ENCODE peak calls at places on chromosomes 12 and 14, in seven cellular contexts. One of them, this sample, is unnamed.

GRCh38 chr12:94954029-94954685 is 49.3 kb downstream of the NDUFA12 start:
- DNase-seq in ovary: no peak
- DNase-seq in fibroblast of lung: peak; percentile 67
- DNase-seq in testis: no peak
- DNase-seq in stomach: no peak
- DNase-seq in tibial artery: no peak
- DNase-seq in tibial nerve: no peak
- DNase-seq in this sample: no peak

GRCh38 chr12:43238281-43238680 is 313.7 kb downstream of the ADAMTS20 start:
- DNase-seq in ovary: no peak
- DNase-seq in fibroblast of lung: no peak
- DNase-seq in testis: no peak
- DNase-seq in stomach: no peak
- DNase-seq in tibial artery: no peak
- DNase-seq in tibial nerve: no peak
- DNase-seq in this sample: no peak

GRCh38 chr14:96103560-96104460 is 64.6 kb downstream of the C14orf132 start:
- DNase-seq in ovary: no peak
- DNase-seq in fibroblast of lung: no peak
- DNase-seq in testis: no peak
- DNase-seq in stomach: no peak
- DNase-seq in tibial artery: no peak
- DNase-seq in tibial nerve: no peak
- DNase-seq in this sample: no peak

GRCh38 chr14:103872492-103873113 is 25.2 kb upstream of the PPP1R13B start:
- DNase-seq in ovary: no peak
- DNase-seq in fibroblast of lung: no peak
- DNase-seq in testis: no peak
- DNase-seq in stomach: no peak
- DNase-seq in tibial artery: no peak
- DNase-seq in tibial nerve: no peak
- DNase-seq in this sample: no peak

GRCh38 chr12:57101892-57102695 is 9.1 kb downstream of the STAT6 start:
- DNase-seq in ovary: peak; percentile 19
- DNase-seq in fibroblast of lung: no peak
- DNase-seq in testis: no peak
- DNase-seq in stomach: peak; percentile 58
- DNase-seq in tibial artery: no peak
- DNase-seq in tibial nerve: no peak
- DNase-seq in this sample: no peak

GRCh38 chr12:56151672-56152131 is 685 bp upstream of the MYL6B start:
- DNase-seq in ovary: no peak
- DNase-seq in fibroblast of lung: no peak
- DNase-seq in testis: peak; percentile 74
- DNase-seq in stomach: peak; percentile 68
- DNase-seq in tibial artery: no peak
- DNase-seq in tibial nerve: no peak
- DNase-seq in this sample: no peak

GRCh38 chr12:100554608-100555077 is 18.8 kb upstream of the GAS2L3 start:
- DNase-seq in ovary: no peak
- DNase-seq in fibroblast of lung: peak; percentile 93
- DNase-seq in testis: no peak
- DNase-seq in stomach: no peak
- DNase-seq in tibial artery: no peak
- DNase-seq in tibial nerve: no peak
- DNase-seq in this sample: no peak

GRCh38 chr12:92927436-92928116 is 1.5 kb downstream of the EEA1 start:
- DNase-seq in ovary: no peak
- DNase-seq in fibroblast of lung: peak; percentile 69
- DNase-seq in testis: no peak
- DNase-seq in stomach: no peak
- DNase-seq in tibial artery: no peak
- DNase-seq in tibial nerve: no peak
- DNase-seq in this sample: no peak

GRCh38 chr12:103705098-103705497 is 118.0 kb downstream of the STAB2 start:
- DNase-seq in ovary: no peak
- DNase-seq in fibroblast of lung: no peak
- DNase-seq in testis: no peak
- DNase-seq in stomach: no peak
- DNase-seq in tibial artery: no peak
- DNase-seq in tibial nerve: no peak
- DNase-seq in this sample: no peak

GRCh38 chr14:24088095-24088494 is 6.0 kb upstream of the PCK2 start:
- DNase-seq in ovary: no peak
- DNase-seq in fibroblast of lung: no peak
- DNase-seq in testis: no peak
- DNase-seq in stomach: no peak
- DNase-seq in tibial artery: no peak
- DNase-seq in tibial nerve: no peak
- DNase-seq in this sample: no peak

GRCh38 chr14:69191340-69192111 is at the start of gene EXD2:
- DNase-seq in ovary: peak; percentile 86
- DNase-seq in fibroblast of lung: peak; percentile 84
- DNase-seq in testis: peak; percentile 94
- DNase-seq in stomach: peak; percentile 93
- DNase-seq in tibial artery: peak; percentile 91
- DNase-seq in tibial nerve: peak; percentile 75
- DNase-seq in this sample: peak; percentile 87

GRCh38 chr14:34693228-34693939 is 21.0 kb downstream of the CFL2 start:
- DNase-seq in ovary: peak; percentile 37
- DNase-seq in fibroblast of lung: no peak
- DNase-seq in testis: peak; percentile 54
- DNase-seq in stomach: peak; percentile 51
- DNase-seq in tibial artery: no peak
- DNase-seq in tibial nerve: no peak
- DNase-seq in this sample: no peak

GRCh38 chr14:78933948-78934524 is 763.9 kb downstream of the NRXN3 start:
- DNase-seq in ovary: no peak
- DNase-seq in fibroblast of lung: peak; percentile 50
- DNase-seq in testis: no peak
- DNase-seq in stomach: no peak
- DNase-seq in tibial artery: no peak
- DNase-seq in tibial nerve: no peak
- DNase-seq in this sample: no peak

GRCh38 chr12:111093428-111094142 is 173.2 kb upstream of the MYL2 start:
- DNase-seq in ovary: no peak
- DNase-seq in fibroblast of lung: no peak
- DNase-seq in testis: no peak
- DNase-seq in stomach: no peak
- DNase-seq in tibial artery: no peak
- DNase-seq in tibial nerve: no peak
- DNase-seq in this sample: no peak

DNA sequence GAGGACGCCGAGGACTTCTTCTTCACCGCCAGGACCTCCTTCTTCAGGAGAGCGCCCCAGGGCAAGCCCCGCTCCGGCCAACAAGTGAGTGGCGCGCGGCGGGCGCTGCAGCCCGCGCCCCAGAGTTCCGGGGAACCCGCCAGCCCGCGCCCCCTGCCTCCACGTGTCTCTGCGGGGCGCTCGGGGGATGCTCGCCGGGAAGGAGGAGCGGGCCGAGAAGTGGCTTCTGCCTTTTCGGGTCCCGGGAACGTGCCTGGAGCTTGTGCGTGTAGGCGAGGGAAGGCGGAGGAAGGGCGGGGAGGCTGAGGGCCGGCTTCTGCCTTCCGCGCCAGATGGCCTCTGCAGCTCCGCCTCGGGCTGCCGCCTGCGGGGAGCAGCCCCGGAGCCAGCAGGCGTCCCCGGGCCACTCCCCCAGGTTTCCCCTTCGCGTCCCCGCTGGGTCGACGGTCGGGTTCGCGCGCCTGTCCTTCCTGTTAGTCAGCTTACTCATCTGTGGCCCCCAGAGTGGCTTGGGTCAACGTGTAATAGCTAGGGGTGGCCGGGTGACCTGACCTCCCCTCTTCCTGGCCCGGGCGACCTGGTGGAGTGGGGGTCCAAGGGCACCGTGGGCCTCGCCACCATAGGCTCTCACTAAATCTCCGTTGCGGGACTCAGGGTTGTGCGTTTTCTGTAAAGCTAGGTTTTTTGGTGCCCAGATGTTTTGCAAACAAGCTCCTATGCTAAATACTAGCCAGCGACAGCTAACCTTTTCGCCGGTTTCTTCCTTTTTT is 550 bp downstream of the RASSF3 start:
- DNase-seq in ovary: peak; percentile 64
- DNase-seq in fibroblast of lung: peak; percentile 53
- DNase-seq in testis: peak; percentile 28
- DNase-seq in stomach: peak; percentile 69
- DNase-seq in tibial artery: peak; percentile 81
- DNase-seq in tibial nerve: no peak
- DNase-seq in this sample: peak; percentile 79
- TF ChIP-seq CTCF in ovary: no peak
- TF ChIP-seq CTCF in fibroblast of lung: no peak
- TF ChIP-seq CTCF in testis: no peak
- TF ChIP-seq CTCF in stomach: no peak
- TF ChIP-seq CTCF in tibial artery: no peak
- TF ChIP-seq CTCF in tibial nerve: no peak
- TF ChIP-seq CTCF in this sample: no peak

DNA sequence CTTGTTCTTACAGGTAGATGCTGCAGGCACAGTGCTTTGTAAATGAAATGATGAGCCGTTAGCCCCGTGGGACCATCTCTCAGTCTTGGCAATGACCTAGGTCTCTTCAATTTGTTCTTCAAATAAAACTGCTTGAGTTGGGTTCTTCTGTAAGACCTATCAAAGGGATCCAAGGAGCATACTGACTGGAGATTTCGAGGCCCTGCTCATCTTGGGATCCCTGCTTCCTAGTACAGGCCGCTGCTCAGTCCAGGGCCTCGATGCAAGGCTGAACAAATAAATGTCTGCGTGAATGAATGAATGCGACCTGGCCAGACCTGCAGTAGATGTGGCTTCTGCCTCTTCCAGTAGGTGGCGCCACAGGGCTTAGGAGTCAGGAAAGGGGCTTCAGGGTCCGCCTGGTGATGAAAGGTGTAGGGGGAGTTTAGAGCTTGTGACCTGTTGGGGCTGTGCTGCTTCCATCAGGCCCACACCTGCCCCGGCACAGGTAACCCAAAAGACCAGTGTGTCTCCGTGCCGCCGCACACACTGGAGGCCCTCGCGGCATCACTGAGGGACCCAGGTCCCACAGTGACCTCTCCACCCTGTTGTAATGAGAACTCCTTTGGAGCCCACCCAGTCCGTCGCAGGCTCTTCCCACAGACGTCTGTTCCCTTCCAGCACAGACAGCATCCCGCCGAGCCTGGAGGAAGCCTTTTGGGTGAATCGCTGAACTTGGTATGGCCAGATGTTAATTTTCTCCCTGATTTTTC is 4.4 kb downstream of the CACNA1C start:
- DNase-seq in ovary: peak; percentile 68
- DNase-seq in fibroblast of lung: peak; percentile 64
- DNase-seq in testis: peak; percentile 88
- DNase-seq in stomach: peak; percentile 60
- DNase-seq in tibial artery: peak; percentile 81
- DNase-seq in tibial nerve: peak; percentile 33
- DNase-seq in this sample: peak; percentile 69
- H3K4me3 ChIP-seq in ovary: no peak overlapping the region
- H3K4me3 ChIP-seq in fibroblast of lung: no peak overlapping the region
- H3K4me3 ChIP-seq in testis: no peak overlapping the region
- H3K4me3 ChIP-seq in stomach: peak overlapping the region; percentile 57
- H3K4me3 ChIP-seq in tibial artery: peak overlapping the region; percentile 95
- H3K4me3 ChIP-seq in tibial nerve: no peak overlapping the region
- H3K4me3 ChIP-seq in this sample: no peak overlapping the region

DNA sequence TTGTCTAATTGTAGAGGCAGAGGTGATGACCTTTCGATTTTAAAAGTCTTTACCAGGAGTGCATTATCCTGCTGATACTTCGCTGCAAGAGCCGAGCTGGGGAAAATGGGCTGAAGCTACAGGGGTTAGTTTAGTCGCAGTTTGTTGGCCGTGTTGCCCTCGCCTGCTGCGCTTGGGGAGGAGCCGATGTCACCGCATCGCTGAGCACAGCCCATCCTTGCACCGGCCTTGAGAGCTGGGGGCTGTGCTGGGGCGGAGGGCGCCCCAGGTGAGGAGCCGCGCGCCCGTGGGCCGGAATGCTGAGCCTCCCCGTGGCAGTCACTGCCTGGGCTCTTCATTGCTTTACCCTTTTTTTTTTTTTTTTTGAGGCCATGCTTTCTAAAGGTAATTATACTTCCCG is 50.0 kb downstream of the ADGRD1 start:
- DNase-seq in ovary: no peak
- DNase-seq in fibroblast of lung: no peak
- DNase-seq in testis: no peak
- DNase-seq in stomach: no peak
- DNase-seq in tibial artery: no peak
- DNase-seq in tibial nerve: no peak
- DNase-seq in this sample: no peak
- H3K9me3 ChIP-seq in ovary: no peaks in the 10 kb centered on the region
- H3K9me3 ChIP-seq in fibroblast of lung: no peaks in the 10 kb centered on the region
- H3K9me3 ChIP-seq in testis: no peaks in the 10 kb centered on the region
- H3K9me3 ChIP-seq in stomach: no peaks in the 10 kb centered on the region
- H3K9me3 ChIP-seq in tibial artery: no peaks in the 10 kb centered on the region
- H3K9me3 ChIP-seq in tibial nerve: no peaks in the 10 kb centered on the region
- H3K9me3 ChIP-seq in this sample: no peaks in the 10 kb centered on the region

GRCh38 chr12:122869207-122869973 is 26.5 kb downstream of the VPS37B start:
- DNase-seq in ovary: no peak
- DNase-seq in fibroblast of lung: no peak
- DNase-seq in testis: no peak
- DNase-seq in stomach: peak; percentile 16
- DNase-seq in tibial artery: peak; percentile 25
- DNase-seq in tibial nerve: no peak
- DNase-seq in this sample: no peak

GRCh38 chr12:122868471-122869177 is 27.3 kb downstream of the VPS37B start:
- DNase-seq in ovary: no peak
- DNase-seq in fibroblast of lung: no peak
- DNase-seq in testis: no peak
- DNase-seq in stomach: peak; percentile 26
- DNase-seq in tibial artery: peak; percentile 42
- DNase-seq in tibial nerve: no peak
- DNase-seq in this sample: no peak

GRCh38 chr12:122866950-122867607 is 28.8 kb downstream of the VPS37B start:
- DNase-seq in ovary: peak; percentile 28
- DNase-seq in fibroblast of lung: no peak
- DNase-seq in testis: no peak
- DNase-seq in stomach: peak; percentile 37
- DNase-seq in tibial artery: peak; percentile 58
- DNase-seq in tibial nerve: no peak
- DNase-seq in this sample: no peak

GRCh38 chr12:122866379-122866778 is 29.5 kb downstream of the VPS37B start:
- DNase-seq in ovary: peak; percentile 12
- DNase-seq in fibroblast of lung: no peak
- DNase-seq in testis: no peak
- DNase-seq in stomach: peak; percentile 71
- DNase-seq in tibial artery: peak; percentile 51
- DNase-seq in tibial nerve: no peak
- DNase-seq in this sample: no peak

DNA sequence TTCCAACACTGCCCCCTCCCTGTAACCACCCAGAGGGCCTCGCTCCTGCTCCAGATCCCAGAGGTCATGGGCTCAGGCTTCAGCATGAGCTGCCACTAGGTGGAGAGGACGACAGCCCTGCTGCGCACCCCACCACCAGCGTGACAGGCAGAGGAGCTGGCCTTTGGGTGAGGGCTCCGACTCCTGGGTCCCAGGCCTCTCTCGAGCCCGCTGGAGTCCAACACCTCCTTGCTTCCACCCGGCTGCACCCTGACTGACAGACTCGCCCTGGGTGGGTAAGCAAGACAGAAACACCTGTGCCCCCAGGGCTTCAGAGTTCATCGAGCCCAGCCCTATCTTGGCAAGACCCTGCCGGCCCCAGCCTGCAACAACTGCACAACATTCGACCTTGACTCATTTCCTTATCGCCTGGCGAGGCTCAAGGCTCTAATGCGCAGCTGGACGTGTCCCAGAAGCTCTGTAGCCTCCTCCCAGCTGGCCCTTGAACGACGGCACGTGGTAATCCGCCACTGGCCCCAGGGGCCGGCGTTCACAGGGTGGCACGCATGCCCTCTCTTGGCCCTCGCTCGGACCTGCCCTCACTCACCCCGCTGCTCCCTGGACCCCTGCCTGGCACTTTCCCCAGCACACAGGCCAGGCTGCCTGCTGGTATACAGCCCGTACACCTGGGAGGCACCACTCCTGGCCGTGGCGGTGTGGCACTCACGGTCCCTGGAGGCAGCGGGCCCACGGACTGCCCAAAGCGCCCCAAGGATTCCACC is 28.0 kb downstream of the VPS37B start:
- DNase-seq in ovary: peak; percentile 55
- DNase-seq in fibroblast of lung: no peak
- DNase-seq in testis: peak; percentile 88
- DNase-seq in stomach: peak; percentile 95
- DNase-seq in tibial artery: peak; percentile 70
- DNase-seq in tibial nerve: no peak
- DNase-seq in this sample: peak; percentile 79
- TF ChIP-seq CTCF in ovary: no peak
- TF ChIP-seq CTCF in fibroblast of lung: peak; percentile 21
- TF ChIP-seq CTCF in testis: peak; percentile 28
- TF ChIP-seq CTCF in stomach: peak; percentile 21
- TF ChIP-seq CTCF in tibial artery: no peak
- TF ChIP-seq CTCF in tibial nerve: no peak
- TF ChIP-seq CTCF in this sample: peak; percentile 17